ENCODE peak calls at places on chromosomes 4 and X, in four cellular contexts. P, M, V and O are unnamed samples.

GRCh38 chr4:151798678-151799416 is 38.0 kb upstream of the GATB start:
- DNase-seq in P (no peak), M (no peak), V (no peak), O (no peak)

GRCh38 chr4:128228021-128228571 is 59.5 kb downstream of the PGRMC2 start:
- DNase-seq in P (no peak), M (no peak), V (no peak), O (no peak)

GRCh38 chr4:36243355-36244256 is 708 bp downstream of the ARAP2 start:
- DNase-seq in P (no peak), M (no peak), V (peak; percentile 4), O (no peak)

GRCh38 chrX:33190016-33190415 is 21.3 kb downstream of the DMD start:
- DNase-seq in P (no peak), M (no peak), V (no peak), O (no peak)

GRCh38 chr4:1240721-1241465 is 8.0 kb downstream of the CTBP1 start:
- DNase-seq in P (no peak), M (no peak), V (peak; percentile 17), O (no peak)

GRCh38 chr4:101155368-101155767 is 192.0 kb downstream of the PPP3CA start:
- DNase-seq in P (no peak), M (no peak), V (no peak), O (no peak)

GRCh38 chr4:156193116-156193515 is 239.4 kb upstream of the CTSO start:
- DNase-seq in P (no peak), M (no peak), V (no peak), O (no peak)

GRCh38 chr4:151653548-151653918 is 107.3 kb downstream of the GATB start:
- DNase-seq in P (no peak), M (no peak), V (peak; percentile 44), O (no peak)

GRCh38 chr4:172974586-172974985 is 194.0 kb upstream of the GALNT7 start:
- DNase-seq in P (no peak), M (no peak), V (no peak), O (no peak)

DNA sequence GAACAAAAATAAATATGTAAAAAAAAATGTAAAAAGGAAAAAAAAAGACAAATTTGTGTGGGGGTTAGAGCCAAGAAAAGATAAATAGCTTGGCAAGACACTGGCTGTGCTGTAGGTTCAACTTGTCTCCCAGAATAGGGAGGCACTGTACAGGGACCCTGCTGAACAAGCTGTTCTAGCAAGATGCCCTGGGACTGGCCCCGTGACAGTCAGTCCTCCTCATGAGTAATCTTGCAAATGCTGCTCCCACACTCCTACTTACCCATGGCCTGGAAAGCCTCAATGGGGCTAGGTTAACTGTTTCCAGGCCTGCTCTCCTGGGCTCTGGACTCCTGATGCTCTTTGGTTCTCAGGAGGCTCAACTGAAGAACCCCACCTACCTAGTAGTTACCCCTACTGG is 106.8 kb downstream of the ATG4A start:
- DNase-seq in P (no peak), M (no peak), V (no peak), O (no peak)
- TF ChIP-seq TEAD4 in P (no peak), M (no peak), V (no peak), O (no peak)

DNA sequence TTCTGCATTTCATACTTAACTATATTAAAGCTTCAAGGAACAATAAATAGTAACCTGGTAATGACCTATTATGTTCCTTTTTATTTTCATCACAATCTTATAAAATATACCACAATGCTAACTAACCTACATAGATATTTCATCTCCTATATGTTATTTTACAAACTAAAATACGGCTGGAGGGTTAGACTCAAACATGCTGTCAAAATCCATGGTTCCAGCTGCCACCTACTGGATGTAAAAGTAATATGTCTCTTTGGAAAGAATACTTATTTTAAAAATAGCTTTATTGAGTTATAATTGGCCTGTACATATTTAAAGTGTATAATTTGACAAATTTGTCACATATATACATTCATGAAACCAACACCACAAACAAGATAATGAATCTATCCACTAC is 15.0 kb downstream of the RGN start:
- DNase-seq in P (no peak), M (peak; percentile 12), V (peak; percentile 26), O (no peak)
- TF ChIP-seq TEAD4 in P (no peak), M (no peak), V (no peak), O (no peak)

DNA sequence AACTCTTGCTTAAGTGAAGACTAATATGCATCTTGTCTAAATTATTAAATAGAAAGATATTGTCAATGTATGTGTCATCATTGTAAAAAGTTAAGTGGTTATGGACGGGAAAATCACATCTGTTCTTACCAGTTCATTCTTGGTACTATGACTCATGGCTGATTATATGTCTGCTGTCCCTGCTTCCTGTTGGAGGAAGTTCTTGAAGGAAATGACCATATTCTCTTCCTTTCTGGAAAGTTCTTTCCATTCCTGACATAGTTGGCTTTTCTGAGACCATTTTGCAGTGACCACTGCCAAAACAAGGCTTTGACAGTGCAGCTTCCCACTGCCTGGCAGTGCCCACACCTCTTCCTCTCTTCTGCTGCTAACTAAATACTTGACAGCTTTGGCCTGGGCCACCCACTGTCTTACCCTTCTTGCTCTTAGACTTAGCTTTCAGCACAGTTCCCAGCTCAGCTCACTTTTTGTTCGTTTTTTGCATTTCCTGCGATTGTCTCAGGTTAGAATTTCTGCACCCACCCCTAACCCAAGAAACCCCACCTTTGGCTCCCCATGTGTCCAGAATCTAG is 13.2 kb upstream of the CLDN24 start:
- DNase-seq in P (no peak), M (no peak), V (no peak), O (no peak)
- TF ChIP-seq TEAD4 in P (no peak), M (no peak), V (peak; percentile 77), O (no peak)

DNA sequence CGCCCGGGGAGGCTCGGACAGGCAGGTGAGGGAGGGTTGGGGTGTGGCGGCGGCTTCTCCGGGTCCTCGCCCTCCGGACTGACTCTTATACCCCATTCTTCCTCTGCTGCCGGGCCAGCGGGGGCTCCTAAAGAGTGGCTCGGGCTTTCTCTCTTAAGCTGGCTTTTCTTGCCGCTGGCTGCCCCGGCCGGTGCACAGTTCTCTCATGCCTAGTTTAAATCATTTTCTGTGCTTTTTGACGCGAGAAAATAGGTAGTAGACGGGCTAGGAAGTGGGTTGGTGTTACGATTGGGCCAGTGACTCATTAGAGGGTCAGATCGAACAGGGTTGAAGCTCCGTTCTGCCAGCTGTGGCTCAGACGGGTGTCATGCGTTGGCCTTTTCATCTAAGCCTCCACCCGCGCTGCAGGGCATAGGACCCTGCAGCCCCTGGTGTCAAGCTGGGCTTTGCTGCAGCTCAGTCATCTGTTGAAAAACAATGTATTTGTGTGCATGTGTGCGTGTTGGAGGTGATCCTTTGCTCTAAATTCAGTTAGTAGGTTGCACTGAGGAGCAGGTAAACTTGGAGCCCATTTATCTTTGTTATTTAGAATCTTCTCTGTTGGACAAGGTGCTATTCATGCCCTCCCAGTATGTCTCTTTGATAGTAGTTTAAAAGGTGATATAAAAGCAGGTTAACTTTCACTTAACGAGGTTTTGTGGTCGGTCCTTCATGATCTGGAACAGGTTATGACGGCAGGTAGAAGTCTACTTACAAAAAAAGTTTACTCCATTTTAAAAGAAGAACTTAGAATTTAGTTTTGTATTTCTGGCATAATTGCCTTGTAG is 792 bp downstream of the BMP2K start:
- DNase-seq in P (peak; percentile 3), M (peak; percentile 49), V (peak; percentile 54), O (peak; percentile 52)
- TF ChIP-seq TEAD4 in P (no peak), M (no peak), V (no peak), O (no peak)

GRCh38 chrX:75230296-75230695 is 43.6 kb upstream of the UPRT start:
- DNase-seq in P (no peak), M (no peak), V (no peak), O (no peak)
- TF ChIP-seq TEAD4 in P (no peak), M (no peak), V (no peak), O (no peak)

DNA sequence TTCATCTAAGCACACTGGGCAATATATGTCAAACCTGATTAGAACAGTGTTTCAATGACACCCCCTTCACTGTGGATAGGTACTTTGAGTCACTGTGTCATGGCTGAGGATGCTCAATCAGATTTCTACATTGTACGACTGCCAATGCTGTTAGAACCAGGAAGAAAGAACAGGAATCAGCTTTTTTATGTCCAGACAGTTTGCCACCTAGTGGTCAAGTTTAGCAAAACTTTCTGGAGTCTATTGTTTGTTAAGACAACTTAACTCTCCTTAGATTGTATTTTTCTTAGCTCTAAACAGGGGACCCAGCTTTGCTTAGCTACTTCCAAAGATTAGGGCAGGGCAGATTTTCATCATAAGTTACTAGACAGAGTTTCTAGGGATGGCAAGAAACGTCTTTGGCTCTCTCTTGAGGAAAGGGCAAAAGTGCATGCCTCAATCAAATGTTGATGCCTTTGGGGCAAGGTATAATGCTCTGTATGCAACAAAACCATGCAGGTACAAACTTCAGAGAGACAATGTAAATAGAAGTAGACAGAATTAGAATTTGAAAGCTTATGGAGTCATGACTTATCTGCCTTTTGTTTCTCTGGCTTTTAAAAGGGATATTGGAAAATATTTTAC is 40.5 kb upstream of the BMP3 start:
- DNase-seq in P (peak; percentile 15), M (peak; percentile 22), V (peak; percentile 5), O (no peak)
- TF ChIP-seq TEAD4 in P (no peak), M (no peak), V (no peak), O (no peak)

DNA sequence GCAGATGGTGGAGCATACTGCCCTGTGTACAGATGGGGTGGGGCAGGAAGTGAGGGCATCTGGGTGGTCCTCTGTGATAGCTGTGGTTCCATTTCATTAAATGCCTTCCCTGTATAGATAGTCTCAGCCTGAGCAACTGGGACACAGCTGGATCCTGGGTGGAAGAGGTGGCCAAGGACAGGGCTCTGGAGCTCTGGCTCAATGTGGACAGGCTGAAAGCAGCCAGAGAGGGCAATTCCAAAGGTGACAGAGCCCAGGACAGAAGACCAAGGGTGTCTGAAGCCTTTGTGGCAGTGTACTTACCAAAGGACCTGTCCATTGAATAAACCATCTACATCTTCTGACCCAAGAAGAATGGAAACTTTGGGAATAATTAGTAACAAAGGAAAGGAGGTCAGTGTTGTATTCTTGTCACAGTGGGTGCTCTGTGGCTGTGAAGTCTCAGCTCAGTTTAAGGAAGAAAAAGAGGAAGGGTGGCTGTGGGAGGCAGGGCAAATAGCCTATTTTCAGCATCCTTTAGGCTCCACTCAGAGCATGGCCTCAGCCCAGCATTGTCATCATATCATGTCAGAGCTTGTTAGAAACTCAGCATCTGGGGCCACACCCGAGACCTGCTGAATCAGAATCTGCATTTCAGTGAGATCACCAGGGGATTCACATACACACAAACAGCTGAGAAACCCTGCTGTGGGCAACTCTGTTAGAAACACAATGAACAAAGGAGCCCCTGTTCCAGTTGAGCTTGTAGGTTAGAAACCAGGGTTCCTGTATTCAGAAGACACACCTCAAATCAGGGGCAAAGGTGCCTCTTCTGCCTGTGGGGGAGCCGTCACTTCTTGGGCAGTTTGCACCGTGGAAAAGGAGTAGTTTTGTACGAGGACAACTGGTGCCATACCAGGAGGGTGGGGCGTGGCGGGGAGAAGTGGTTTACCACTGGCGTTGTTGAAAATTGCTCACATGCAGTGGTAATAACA is 168.6 kb downstream of the PTTG2 start:
- DNase-seq in P (peak; percentile 59), M (no peak), V (no peak), O (peak; percentile 34)
- TF ChIP-seq TEAD4 in P (no peak), M (no peak), V (no peak), O (no peak)

GRCh38 chrX:108270280-108270679 is 167.9 kb downstream of the COL4A6 start:
- DNase-seq in P (no peak), M (no peak), V (no peak), O (no peak)

GRCh38 chrX:108271397-108271787 is 166.8 kb downstream of the COL4A6 start:
- DNase-seq in P (no peak), M (no peak), V (no peak), O (no peak)

GRCh38 chrX:108268434-108269080 is 169.7 kb downstream of the COL4A6 start:
- DNase-seq in P (no peak), M (no peak), V (no peak), O (no peak)

GRCh38 chrX:108267561-108267960 is 170.7 kb downstream of the COL4A6 start:
- DNase-seq in P (no peak), M (no peak), V (no peak), O (no peak)

GRCh38 chrX:108270739-108271396 is 167.4 kb downstream of the COL4A6 start:
- DNase-seq in P (no peak), M (no peak), V (no peak), O (no peak)
- TF ChIP-seq TEAD4 in P (no peak), M (no peak), V (no peak), O (no peak)